ENCODE peak calls at places on chromosomes 3 and 15, in eight cellular contexts. E is left lung, J is A549, D is thoracic aorta, F is breast epithelium, V is mesothelial cell of epicardium, Y is progenitor cell of endocrine pancreas, Q is OCI-LY7. A is an unnamed sample.

GRCh38 chr3:112741956-112742355 is 101.0 kb upstream of the CCDC80 start:
- DNase-seq in E (no peak), J (no peak), D (no peak), F (no peak), V (no peak), Y (no peak), Q (no peak), A (no peak)

GRCh38 chr3:122635789-122636188 is 44.9 kb upstream of the PARP14 start:
- DNase-seq in E (no peak), J (no peak), D (no peak), F (no peak), V (no peak), Y (no peak), Q (no peak), A (no peak)

GRCh38 chr3:123330441-123330991 is 118.4 kb downstream of the ADCY5 start:
- DNase-seq in E (no peak), J (no peak), D (no peak), F (no peak), V (no peak), Y (no peak), Q (no peak), A (no peak)

GRCh38 chr3:45442679-45443214 is 54.4 kb downstream of the LARS2 start:
- DNase-seq in E (no peak), J (no peak), D (no peak), F (no peak), V (no peak), Y (no peak), Q (no peak), A (no peak)

GRCh38 chr3:120111898-120112297 is 17.7 kb upstream of the GSK3B start:
- DNase-seq in E (no peak), J (no peak), D (no peak), F (no peak), V (no peak), Y (no peak), Q (no peak), A (no peak)

GRCh38 chr15:60590935-60591490 is 112.1 kb upstream of the ICE2 start:
- DNase-seq in E (peak), J (peak), D (no peak), F (peak), V (peak), Y (peak), Q (no peak), A (no peak)

GRCh38 chr15:62068071-62068786 is 1.5 kb downstream of the C2CD4A start:
- DNase-seq in E (peak), J (peak), D (no peak), F (no peak), V (peak), Y (peak), Q (no peak), A (no peak)

GRCh38 chr3:120416868-120417267 is 33.9 kb downstream of the FSTL1 start:
- DNase-seq in E (no peak), J (no peak), D (no peak), F (no peak), V (no peak), Y (no peak), Q (no peak), A (no peak)

GRCh38 chr15:72998226-72998625 is 54.0 kb upstream of the NEO1 start:
- DNase-seq in E (no peak), J (no peak), D (no peak), F (no peak), V (no peak), Y (no peak), Q (no peak), A (no peak)

GRCh38 chr15:60580650-60581415 is 101.9 kb upstream of the ICE2 start:
- DNase-seq in E (no peak), J (no peak), D (no peak), F (no peak), V (no peak), Y (no peak), Q (peak), A (no peak)

GRCh38 chr3:161413855-161414210 is 42.5 kb upstream of the SPTSSB start:
- DNase-seq in E (no peak), J (no peak), D (no peak), F (no peak), V (no peak), Y (no peak), Q (no peak), A (no peak)

GRCh38 chr3:161414907-161415306 is 43.6 kb upstream of the SPTSSB start:
- DNase-seq in E (no peak), J (no peak), D (no peak), F (no peak), V (no peak), Y (no peak), Q (no peak), A (no peak)

GRCh38 chr3:161415506-161416231 is 44.4 kb upstream of the SPTSSB start:
- DNase-seq in E (no peak), J (peak), D (no peak), F (no peak), V (no peak), Y (no peak), Q (no peak), A (no peak)

GRCh38 chr3:161412117-161412516 is 40.8 kb upstream of the SPTSSB start:
- DNase-seq in E (no peak), J (peak), D (no peak), F (no peak), V (no peak), Y (no peak), Q (no peak), A (no peak)

GRCh38 chr3:161413127-161413854 is 42.0 kb upstream of the SPTSSB start:
- DNase-seq in E (peak), J (no peak), D (peak), F (peak), V (no peak), Y (no peak), Q (no peak), A (no peak)
- TF ChIP-seq CTCF in E (no peak), J (no peak), D (no peak), F (no peak), V (no peak), Y (no peak), Q (no peak), A (no peak)

GRCh38 chr3:101667844-101668243 is 9.1 kb downstream of the ZBTB11 start:
- DNase-seq in E (no peak), J (no peak), D (no peak), F (no peak), V (no peak), Y (no peak), Q (no peak), A (no peak)

GRCh38 chr3:101665357-101665756 is 11.6 kb downstream of the ZBTB11 start:
- DNase-seq in E (no peak), J (no peak), D (no peak), F (no peak), V (no peak), Y (no peak), Q (no peak), A (no peak)

GRCh38 chr3:101665851-101666250 is 11.1 kb downstream of the ZBTB11 start:
- DNase-seq in E (no peak), J (no peak), D (no peak), F (no peak), V (no peak), Y (no peak), Q (no peak), A (no peak)

GRCh38 chr3:101671014-101671413 is 5.9 kb downstream of the ZBTB11 start:
- DNase-seq in E (no peak), J (no peak), D (no peak), F (no peak), V (no peak), Y (no peak), Q (no peak), A (no peak)

GRCh38 chr3:101667331-101667730 is 9.6 kb downstream of the ZBTB11 start:
- DNase-seq in E (no peak), J (no peak), D (no peak), F (no peak), V (no peak), Y (no peak), Q (no peak), A (no peak)
- TF ChIP-seq CTCF in E (no peak), J (no peak), D (no peak), F (no peak), V (no peak), Y (no peak), Q (no peak), A (no peak)

GRCh38 chr15:28086175-28086703 is 12.9 kb downstream of the OCA2 start:
- DNase-seq in E (no peak), J (peak), D (no peak), F (no peak), V (no peak), Y (peak), Q (peak), A (no peak)
- TF ChIP-seq CTCF in E (peak), J (peak), D (peak), F (no peak), V (peak), Y (peak), Q (peak), A (no peak)

DNA sequence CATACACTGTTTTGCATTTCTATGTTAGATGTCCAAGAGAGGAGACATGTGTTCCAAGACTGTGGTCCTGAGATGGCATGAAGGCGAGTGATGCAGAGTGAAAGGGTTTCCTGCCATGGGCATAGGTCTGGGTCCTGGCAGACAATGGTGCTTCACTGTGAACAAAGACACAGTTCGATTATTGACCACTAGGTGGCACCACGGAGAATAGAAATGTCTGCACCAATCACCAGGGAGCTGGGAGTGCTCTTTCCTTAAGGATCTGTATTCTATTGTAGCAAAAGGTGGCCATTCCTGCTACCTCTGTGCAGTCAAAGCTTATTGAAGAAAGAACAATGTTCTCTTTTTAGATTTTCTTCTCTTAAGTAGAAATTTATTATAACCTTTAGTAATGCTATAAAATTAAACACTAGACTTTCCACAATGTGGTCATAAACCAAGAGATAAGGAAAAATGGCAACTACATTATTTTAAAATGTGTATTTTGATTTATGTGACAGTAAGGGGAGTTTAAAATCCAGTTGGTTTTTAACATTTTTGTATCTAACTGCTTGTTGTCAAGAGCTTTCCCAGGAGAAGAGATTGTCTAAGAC is 88.7 kb downstream of the GABRG3 start:
- DNase-seq in E (no peak), J (peak), D (no peak), F (no peak), V (no peak), Y (peak), Q (peak), A (no peak)
- TF ChIP-seq CTCF in E (peak), J (peak), D (peak), F (peak), V (peak), Y (peak), Q (peak), A (no peak)